ENCODE peak calls at places on chromosomes 5 and 9, in seven cellular contexts. R is LoVo; K is mesothelial cell of epicardium; F is heart left ventricle; M is HTR-8/SVneo; I is NCI-H1105 treated with DMSO at 0.1 percent for 48 hours; P is activated CD4-positive, alpha-beta T cell treated with anti-CD3 and anti-CD28 coated beads for 48 hours. X is an unnamed sample.

GRCh38 chr9:69649566-69650260 is 22.5 kb downstream of the APBA1 start:
- DNase-seq in R (no peak), K (no peak), F (no peak), M (no peak), I (no peak), P (no peak), X (no peak)

GRCh38 chr5:134003064-134003956 is 1.5 kb downstream of the VDAC1 start:
- DNase-seq in R (no peak), K (no peak), F (no peak), M (no peak), I (no peak), P (peak), X (no peak)

GRCh38 chr9:133761641-133762248 is 23.6 kb upstream of the SARDH start:
- DNase-seq in R (no peak), K (no peak), F (no peak), M (no peak), I (no peak), P (no peak), X (no peak)

GRCh38 chr5:178424141-178424855 is 165.9 kb downstream of the COL23A1 start:
- DNase-seq in R (no peak), K (no peak), F (no peak), M (no peak), I (no peak), P (no peak), X (no peak)

GRCh38 chr9:85740821-85741111 is 988 bp downstream of the AGTPBP1 start:
- DNase-seq in R (no peak), K (no peak), F (no peak), M (no peak), I (peak), P (no peak), X (no peak)

GRCh38 chr9:12748016-12748415 is 26.8 kb upstream of the LURAP1L start:
- DNase-seq in R (peak), K (no peak), F (no peak), M (no peak), I (no peak), P (no peak), X (no peak)

GRCh38 chr9:29160763-29161353 is 1587.6 kb upstream of the C9orf72 start:
- DNase-seq in R (no peak), K (no peak), F (no peak), M (no peak), I (no peak), P (no peak), X (no peak)

GRCh38 chr9:19940808-19941207 is 152.0 kb upstream of the SLC24A2 start:
- DNase-seq in R (no peak), K (no peak), F (no peak), M (no peak), I (no peak), P (no peak), X (no peak)

GRCh38 chr5:56119050-56119449 is 114.1 kb downstream of the ANKRD55 start:
- DNase-seq in R (no peak), K (no peak), F (no peak), M (no peak), I (no peak), P (no peak), X (no peak)

GRCh38 chr5:180069589-180070247 is 1.8 kb downstream of the RNF130 start:
- DNase-seq in R (no peak), K (no peak), F (peak), M (no peak), I (no peak), P (no peak), X (peak)

GRCh38 chr9:70021026-70021571 is 22.5 kb upstream of the MAMDC2 start:
- DNase-seq in R (no peak), K (no peak), F (peak), M (peak), I (no peak), P (no peak), X (no peak)